ENCODE peak calls at places on chromosomes 6 and 20, in four cellular contexts. R is mesothelial cell of epicardium, U is A172, J is amygdala. G is an unnamed sample.

GRCh38 chr6:127466416-127466815 is 7.2 kb upstream of the KIAA0408 start:
- DNase-seq in J (no peak), R (no peak), U (no peak), G (no peak)

GRCh38 chr6:39568896-39569295 is 156.3 kb downstream of the KIF6 start:
- DNase-seq in J (no peak), U (peak), R (no peak), G (no peak)

GRCh38 chr6:43943781-43944250 is 173.8 kb downstream of the VEGFA start:
- DNase-seq in R (no peak), J (no peak), U (peak), G (no peak)

GRCh38 chr20:8809107-8809953 is 259.6 kb upstream of the PLCB4 start:
- DNase-seq in J (no peak), R (no peak), U (no peak), G (no peak)

GRCh38 chr6:147567141-147567805 is 58.8 kb downstream of the SAMD5 start:
- DNase-seq in J (no peak), U (no peak), R (no peak), G (no peak)

GRCh38 chr20:50510706-50511401 is 671 bp downstream of the PTPN1 start:
- DNase-seq in R (no peak), J (no peak), U (no peak), G (no peak)

GRCh38 chr6:147201885-147202515 is 2.2 kb upstream of the STXBP5 start:
- DNase-seq in U (peak), R (no peak), J (no peak), G (no peak)

GRCh38 chr6:75934643-75935472 is 137.6 kb downstream of the IMPG1 start:
- DNase-seq in J (peak), U (peak), R (peak), G (peak)

G was measured in frontal cortex.